ENCODE peak calls at places on chromosomes 3 and 15, in six cellular contexts. One of them, this sample, is unnamed.

GRCh38 chr3:100810671-100811070 is 101.4 kb downstream of the TFG start:
- DNase-seq in epithelial cell of prostate: no peak
- DNase-seq in mesothelial cell of epicardium: no peak
- DNase-seq in HT1080: peak
- DNase-seq in NCI-H1105 treated with DMSO at 0.1 percent for 48 hours: no peak
- DNase-seq in substantia nigra: no peak
- DNase-seq in this sample: no peak

GRCh38 chr15:78370013-78370412 is 29.9 kb downstream of the CRABP1 start:
- DNase-seq in epithelial cell of prostate: no peak
- DNase-seq in HT1080: no peak
- DNase-seq in substantia nigra: no peak
- DNase-seq in NCI-H1105 treated with DMSO at 0.1 percent for 48 hours: no peak
- DNase-seq in mesothelial cell of epicardium: no peak
- DNase-seq in this sample: no peak

GRCh38 chr3:23198801-23199200 is 4.3 kb upstream of the UBE2E2 start:
- DNase-seq in substantia nigra: no peak
- DNase-seq in HT1080: no peak
- DNase-seq in epithelial cell of prostate: no peak
- DNase-seq in mesothelial cell of epicardium: no peak
- DNase-seq in NCI-H1105 treated with DMSO at 0.1 percent for 48 hours: no peak
- DNase-seq in this sample: no peak

GRCh38 chr3:123294296-123294938 is 92.7 kb downstream of the SEC22A start:
- DNase-seq in NCI-H1105 treated with DMSO at 0.1 percent for 48 hours: no peak
- DNase-seq in mesothelial cell of epicardium: no peak
- DNase-seq in HT1080: no peak
- DNase-seq in epithelial cell of prostate: no peak
- DNase-seq in substantia nigra: no peak
- DNase-seq in this sample: no peak

GRCh38 chr3:100993309-100993708 is at the start of gene ABI3BP:
- DNase-seq in epithelial cell of prostate: peak
- DNase-seq in HT1080: peak
- DNase-seq in NCI-H1105 treated with DMSO at 0.1 percent for 48 hours: no peak
- DNase-seq in substantia nigra: no peak
- DNase-seq in mesothelial cell of epicardium: peak
- DNase-seq in this sample: no peak

GRCh38 chr3:112646623-112647022 is 5.7 kb upstream of the CCDC80 start:
- DNase-seq in mesothelial cell of epicardium: no peak
- DNase-seq in NCI-H1105 treated with DMSO at 0.1 percent for 48 hours: no peak
- DNase-seq in HT1080: peak
- DNase-seq in epithelial cell of prostate: no peak
- DNase-seq in substantia nigra: no peak
- DNase-seq in this sample: no peak

GRCh38 chr3:150760431-150761200 is 2.4 kb downstream of the SIAH2 start:
- DNase-seq in NCI-H1105 treated with DMSO at 0.1 percent for 48 hours: no peak
- DNase-seq in HT1080: no peak
- DNase-seq in substantia nigra: no peak
- DNase-seq in epithelial cell of prostate: no peak
- DNase-seq in mesothelial cell of epicardium: no peak
- DNase-seq in this sample: no peak

GRCh38 chr3:64741344-64741743 is 53.5 kb upstream of the ADAMTS9 start:
- DNase-seq in epithelial cell of prostate: no peak
- DNase-seq in HT1080: no peak
- DNase-seq in NCI-H1105 treated with DMSO at 0.1 percent for 48 hours: no peak
- DNase-seq in mesothelial cell of epicardium: no peak
- DNase-seq in substantia nigra: no peak
- DNase-seq in this sample: no peak

GRCh38 chr15:93488157-93488803 is 399.3 kb upstream of the RGMA start:
- DNase-seq in mesothelial cell of epicardium: no peak
- DNase-seq in NCI-H1105 treated with DMSO at 0.1 percent for 48 hours: no peak
- DNase-seq in epithelial cell of prostate: no peak
- DNase-seq in substantia nigra: no peak
- DNase-seq in HT1080: no peak
- DNase-seq in this sample: no peak

GRCh38 chr15:63056843-63057242 is 14.3 kb downstream of the TPM1 start:
- DNase-seq in HT1080: no peak
- DNase-seq in substantia nigra: no peak
- DNase-seq in NCI-H1105 treated with DMSO at 0.1 percent for 48 hours: no peak
- DNase-seq in mesothelial cell of epicardium: no peak
- DNase-seq in epithelial cell of prostate: no peak
- DNase-seq in this sample: no peak

GRCh38 chr3:32335365-32336122 is 56.1 kb upstream of the CMTM7 start:
- DNase-seq in NCI-H1105 treated with DMSO at 0.1 percent for 48 hours: no peak
- DNase-seq in mesothelial cell of epicardium: no peak
- DNase-seq in substantia nigra: no peak
- DNase-seq in HT1080: no peak
- DNase-seq in epithelial cell of prostate: no peak
- DNase-seq in this sample: no peak

GRCh38 chr3:43872301-43872700 is 181.6 kb downstream of the ABHD5 start:
- DNase-seq in substantia nigra: no peak
- DNase-seq in epithelial cell of prostate: peak
- DNase-seq in HT1080: peak
- DNase-seq in NCI-H1105 treated with DMSO at 0.1 percent for 48 hours: no peak
- DNase-seq in mesothelial cell of epicardium: no peak
- DNase-seq in this sample: no peak

GRCh38 chr3:49869525-49870126 is at the start of gene CAMKV:
- DNase-seq in NCI-H1105 treated with DMSO at 0.1 percent for 48 hours: peak
- DNase-seq in HT1080: no peak
- DNase-seq in epithelial cell of prostate: no peak
- DNase-seq in mesothelial cell of epicardium: no peak
- DNase-seq in substantia nigra: no peak
- DNase-seq in this sample: peak

GRCh38 chr3:183122257-183122932 is 23.1 kb upstream of the MCCC1 start:
- DNase-seq in NCI-H1105 treated with DMSO at 0.1 percent for 48 hours: peak
- DNase-seq in epithelial cell of prostate: no peak
- DNase-seq in substantia nigra: no peak
- DNase-seq in mesothelial cell of epicardium: no peak
- DNase-seq in HT1080: peak
- DNase-seq in this sample: no peak

GRCh38 chr15:67564590-67565345 is 22.3 kb downstream of the MAP2K5 start:
- DNase-seq in NCI-H1105 treated with DMSO at 0.1 percent for 48 hours: no peak
- DNase-seq in mesothelial cell of epicardium: no peak
- DNase-seq in HT1080: no peak
- DNase-seq in substantia nigra: no peak
- DNase-seq in epithelial cell of prostate: no peak
- DNase-seq in this sample: no peak